ENCODE peak calls at places on chromosome 12, in nine cellular contexts. U is germinal center, V is WTC11, W is sciatic nerve, H is lower lobe of right lung, I is heart right ventricle, M is iris pigment epithelial cell, G is EL, N is Calu3. A is an unnamed sample.

GRCh38 chr12:70784042-70784668 is 136.4 kb downstream of the PTPRR start:
- DNase-seq in U (no peak), V (peak), W (no peak), H (no peak), I (no peak), M (no peak), G (no peak), N (no peak), A (no peak)

GRCh38 chr12:101749657-101750056 is 10.4 kb upstream of the SYCP3 start:
- DNase-seq in U (no peak), V (no peak), W (no peak), H (no peak), I (no peak), M (no peak), G (no peak), N (no peak), A (no peak)

GRCh38 chr12:108302471-108303311 is 36.4 kb downstream of the CMKLR1 start:
- DNase-seq in U (no peak), V (peak), W (peak), H (peak), I (peak), M (no peak), G (peak), N (peak), A (peak)

GRCh38 chr12:102144221-102144620 is 24.2 kb downstream of the PARPBP start:
- DNase-seq in U (no peak), V (no peak), W (no peak), H (no peak), I (no peak), M (peak), G (no peak), N (no peak), A (no peak)

GRCh38 chr12:66683073-66683472 is 4.2 kb upstream of the GRIP1 start:
- DNase-seq in U (no peak), V (no peak), W (no peak), H (no peak), I (no peak), M (no peak), G (no peak), N (no peak), A (no peak)

GRCh38 chr12:103913100-103913499 is 17.1 kb upstream of the HSP90B1 start:
- DNase-seq in U (no peak), V (no peak), W (no peak), H (no peak), I (no peak), M (no peak), G (no peak), N (no peak), A (no peak)

GRCh38 chr12:101127521-101128219 is 82.4 kb downstream of the SLC5A8 start:
- DNase-seq in U (no peak), V (no peak), W (no peak), H (no peak), I (no peak), M (peak), G (peak), N (no peak), A (no peak)

GRCh38 chr12:25681580-25681979 is 128.5 kb upstream of the LMNTD1 start:
- DNase-seq in U (no peak), V (no peak), W (no peak), H (no peak), I (no peak), M (no peak), G (no peak), N (no peak), A (no peak)

GRCh38 chr12:1873531-1874149 is 44.8 kb downstream of the CACNA2D4 start:
- DNase-seq in U (no peak), V (no peak), W (no peak), H (no peak), I (no peak), M (no peak), G (no peak), N (no peak), A (no peak)

A was measured in MCF 10A.